ENCODE peak calls at places on chromosomes 5 and 9, in eight cellular contexts. M is heart left ventricle; H is tibial nerve; F is CD8-positive, alpha-beta memory T cell; J is fibroblast of lung; Y is GM23248; Q is MG63; K is OCI-LY7. D is an unnamed sample. For H3K9me3, the result is how much of the 10 kb centered on the place peaks cover.

GRCh38 chr9:111078391-111079038 is 40.2 kb upstream of the LPAR1 start:
- DNase-seq in M (no peak), H (no peak), F (no peak), J (no peak), Y (peak), Q (no peak), K (no peak), D (no peak)

GRCh38 chr9:70488793-70489105 is 74.3 kb upstream of the KLF9 start:
- DNase-seq in M (no peak), H (peak), F (no peak), J (no peak), Y (no peak), Q (no peak), K (no peak), D (no peak)

GRCh38 chr5:80780024-80780423 is 125.2 kb upstream of the DHFR start:
- DNase-seq in M (no peak), H (no peak), F (no peak), J (no peak), Y (no peak), Q (no peak), K (no peak), D (no peak)

GRCh38 chr9:127188396-127188795 is 66.0 kb upstream of the ANGPTL2 start:
- DNase-seq in M (no peak), H (no peak), F (no peak), J (no peak), Y (no peak), Q (no peak), K (no peak), D (no peak)

GRCh38 chr5:7650755-7651154 is 200.2 kb downstream of the CFAP90 start:
- DNase-seq in M (no peak), H (no peak), F (no peak), J (no peak), Y (no peak), Q (no peak), K (no peak), D (no peak)

GRCh38 chr9:37950561-37950960 is 46.6 kb upstream of the SLC25A51 start:
- DNase-seq in M (no peak), H (no peak), F (no peak), J (no peak), Y (no peak), Q (no peak), K (no peak), D (no peak)

GRCh38 chr9:133086894-133087293 is 25.1 kb downstream of the CEL start:
- DNase-seq in M (no peak), H (no peak), F (no peak), J (no peak), Y (no peak), Q (no peak), K (no peak), D (no peak)

GRCh38 chr5:156534906-156535305 is 207.9 kb downstream of the SGCD start:
- DNase-seq in M (no peak), H (no peak), F (no peak), J (peak), Y (peak), Q (no peak), K (no peak), D (no peak)

GRCh38 chr9:76472925-76473324 is 13.9 kb downstream of the GCNT1 start:
- DNase-seq in M (no peak), H (no peak), F (no peak), J (no peak), Y (no peak), Q (no peak), K (peak), D (no peak)

GRCh38 chr5:146206257-146206656 is 2.9 kb downstream of the RBM27 start:
- DNase-seq in M (no peak), H (no peak), F (no peak), J (no peak), Y (no peak), Q (no peak), K (no peak), D (no peak)

GRCh38 chr9:37239224-37239859 is 119.0 kb downstream of the ZCCHC7 start:
- DNase-seq in M (no peak), H (no peak), F (no peak), J (no peak), Y (peak), Q (no peak), K (no peak), D (no peak)

GRCh38 chr5:154274828-154275185 is 84.3 kb downstream of the GALNT10 start:
- DNase-seq in M (no peak), H (no peak), F (no peak), J (no peak), Y (peak), Q (no peak), K (no peak), D (no peak)

GRCh38 chr5:136686192-136686872 is 321.0 kb upstream of the TRPC7 start:
- DNase-seq in M (no peak), H (no peak), F (no peak), J (peak), Y (peak), Q (peak), K (peak), D (no peak)

GRCh38 chr9:114397848-114398605 is 10.2 kb upstream of the AKNA start:
- DNase-seq in M (peak), H (peak), F (peak), J (peak), Y (peak), Q (peak), K (peak), D (peak)
- H3K9me3 ChIP-seq in M (under half), H (under half), F (under half), J (under half), Y (under half), Q (under half), K (under half), D (under half)

DNA sequence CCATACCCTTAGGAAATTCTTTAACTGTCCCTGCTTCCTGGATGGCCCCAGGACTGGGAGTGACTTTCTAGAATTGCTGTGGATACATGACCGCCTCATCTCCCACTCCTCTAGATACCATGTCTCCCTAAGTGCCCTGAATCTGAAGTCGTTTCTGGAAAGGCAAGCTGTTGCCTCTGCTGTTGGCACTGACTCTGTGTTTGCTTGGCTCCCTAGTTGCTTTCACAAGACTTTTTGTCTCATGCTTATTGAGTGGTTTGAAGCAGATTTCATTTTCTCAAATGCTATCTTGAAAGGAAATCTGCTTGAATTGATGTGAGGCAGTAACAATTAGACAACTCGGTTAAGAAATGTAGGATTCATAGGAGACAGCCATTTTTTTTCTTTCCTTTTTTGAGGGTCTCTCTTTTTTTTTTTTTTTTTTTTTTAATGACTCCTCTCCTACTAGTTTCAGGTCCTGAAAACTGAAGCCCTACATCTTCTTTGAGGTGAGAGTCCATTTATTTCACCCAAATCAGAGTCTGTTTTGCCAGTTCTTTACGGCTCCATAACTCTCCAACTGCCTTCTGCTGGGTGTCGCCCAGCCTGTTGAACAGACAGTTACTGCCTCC is 65.9 kb downstream of the PRDM6 start:
- DNase-seq in M (no peak), H (no peak), F (no peak), J (peak), Y (no peak), Q (no peak), K (no peak), D (no peak)
- H3K9me3 ChIP-seq in M (under half), H (under half), F (under half), J (under half), Y (under half), Q (under half), K (under half), D (under half)

GRCh38 chr5:3107118-3107517 is 355.6 kb upstream of the IRX2 start:
- DNase-seq in M (no peak), H (no peak), F (no peak), J (no peak), Y (no peak), Q (no peak), K (no peak), D (no peak)
- H3K9me3 ChIP-seq in M (under half), H (under half), F (under half), J (under half), Y (under half), Q (under half), K (under half), D (under half)

GRCh38 chr5:105806601-105807000 is 1864.1 kb downstream of the EFNA5 start:
- DNase-seq in M (no peak), H (no peak), F (no peak), J (no peak), Y (no peak), Q (no peak), K (no peak), D (no peak)
- H3K9me3 ChIP-seq in M (under half), H (under half), F (under half), J (under half), Y (under half), Q (under half), K (under half), D (under half)

GRCh38 chr9:88358743-88359142 is 29.5 kb upstream of the SPIN1 start:
- DNase-seq in M (no peak), H (no peak), F (no peak), J (no peak), Y (no peak), Q (no peak), K (no peak), D (no peak)
- H3K9me3 ChIP-seq in M (under half), H (under half), F (under half), J (under half), Y (under half), Q (under half), K (under half), D (under half)

GRCh38 chr9:138049085-138049778 is 171.7 kb downstream of the CACNA1B start:
- DNase-seq in M (peak), H (no peak), F (no peak), J (no peak), Y (no peak), Q (no peak), K (no peak), D (no peak)

GRCh38 chr9:138047469-138048040 is 170.0 kb downstream of the CACNA1B start:
- DNase-seq in M (peak), H (no peak), F (no peak), J (no peak), Y (no peak), Q (no peak), K (no peak), D (no peak)

GRCh38 chr9:138046641-138047301 is 169.2 kb downstream of the CACNA1B start:
- DNase-seq in M (peak), H (no peak), F (no peak), J (no peak), Y (no peak), Q (no peak), K (no peak), D (no peak)

GRCh38 chr9:138049779-138050471 is 172.3 kb downstream of the CACNA1B start:
- DNase-seq in M (peak), H (no peak), F (no peak), J (no peak), Y (no peak), Q (no peak), K (no peak), D (no peak)

DNA sequence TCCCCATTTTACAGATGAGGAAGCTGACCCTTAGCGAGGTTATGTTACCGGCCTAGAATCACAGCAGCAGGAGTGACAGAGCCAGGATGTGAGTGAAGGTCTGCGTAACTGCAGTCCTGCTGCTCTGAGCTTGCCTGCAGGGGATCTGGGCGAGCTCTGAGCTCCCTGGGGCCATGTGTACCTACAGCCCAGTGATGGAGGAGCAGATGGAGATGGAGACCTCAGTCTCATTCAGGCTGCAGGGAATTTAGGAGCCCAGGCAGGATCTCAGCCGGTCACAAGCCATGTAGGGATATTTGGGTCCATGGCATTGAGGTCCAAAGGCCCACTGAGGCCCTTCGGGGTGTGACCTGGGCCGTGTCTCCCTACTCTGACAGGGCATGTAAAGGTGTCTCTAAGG is 170.6 kb downstream of the CACNA1B start:
- DNase-seq in M (peak), H (no peak), F (no peak), J (no peak), Y (no peak), Q (no peak), K (no peak), D (no peak)
- H3K9me3 ChIP-seq in M (under half), H (under half), F (under half), J (under half), Y (under half), Q (under half), K (under half), D (under half)

DNA sequence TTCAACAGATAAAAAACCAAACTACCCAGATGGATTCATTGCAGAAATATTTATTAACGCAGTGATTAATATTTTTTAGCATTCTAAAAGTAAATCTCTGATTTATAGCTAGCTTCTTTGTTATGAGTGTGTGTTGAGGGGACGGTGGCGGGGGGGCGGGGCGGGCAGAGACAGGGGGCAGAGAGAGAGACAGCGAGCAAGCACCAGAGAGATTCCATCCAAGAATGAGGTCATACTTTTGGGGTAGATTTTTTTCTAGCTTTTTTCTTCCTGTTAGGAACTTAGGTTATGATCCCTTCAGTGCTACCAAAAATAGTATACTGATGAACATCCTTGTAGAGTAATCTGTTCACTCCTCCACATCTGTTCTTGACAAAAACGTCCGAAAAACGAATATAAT is 500 bp upstream of the ZNF883 start:
- DNase-seq in M (no peak), H (no peak), F (no peak), J (no peak), Y (peak), Q (no peak), K (no peak), D (no peak)
- H3K9me3 ChIP-seq in M (under half), H (under half), F (under half), J (under half), Y (under half), Q (under half), K (under half), D (under half)

DNA sequence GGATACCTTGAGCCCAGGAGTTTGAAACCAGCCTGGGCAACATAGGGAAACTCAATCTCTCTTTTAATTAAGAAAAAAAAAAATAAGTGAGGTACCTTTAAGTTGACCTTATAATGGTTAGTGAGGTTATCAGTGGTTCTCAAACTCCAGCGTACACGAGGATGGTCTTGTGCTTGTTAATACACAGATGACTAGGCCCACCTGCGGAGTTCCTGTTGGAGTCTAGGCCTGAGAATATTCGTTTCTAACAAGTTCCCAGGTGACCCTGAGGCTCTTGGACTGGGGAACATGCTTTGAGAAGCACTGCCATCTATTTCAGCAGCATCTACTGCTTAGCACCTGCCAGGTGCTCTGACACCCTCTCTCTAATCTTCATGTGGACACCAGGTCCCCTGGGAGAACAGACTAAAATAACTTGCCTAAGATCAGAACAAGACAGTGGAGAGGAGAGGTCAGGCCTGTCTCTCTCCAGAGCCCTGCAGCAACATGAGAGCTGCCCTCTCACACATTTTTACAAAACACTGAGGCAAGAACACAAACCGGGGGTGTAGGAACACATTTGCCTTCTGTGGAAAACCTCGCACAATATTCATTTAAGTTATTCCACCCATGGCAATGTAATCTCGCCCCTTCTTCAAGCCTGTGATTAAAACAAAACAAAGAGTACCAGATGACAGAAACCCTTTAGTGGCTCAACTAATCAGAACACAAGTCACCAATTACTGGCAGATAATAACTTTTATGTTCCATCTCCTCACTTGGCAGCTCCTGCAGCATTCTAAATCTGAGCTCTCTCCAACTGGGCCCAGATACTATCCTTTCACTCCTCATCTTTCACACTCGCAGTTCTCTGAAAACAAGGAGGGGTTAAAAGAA is 24.5 kb downstream of the TLE1 start:
- DNase-seq in M (no peak), H (no peak), F (no peak), J (no peak), Y (no peak), Q (no peak), K (peak), D (no peak)
- H3K9me3 ChIP-seq in M (under half), H (under half), F (under half), J (under half), Y (under half), Q (under half), K (under half), D (under half)

GRCh38 chr5:179113143-179113530 is 53.0 kb downstream of the ZNF354C start:
- DNase-seq in M (no peak), H (no peak), F (no peak), J (no peak), Y (no peak), Q (no peak), K (no peak), D (no peak)

GRCh38 chr5:179114756-179115155 is 54.6 kb downstream of the ZNF354C start:
- DNase-seq in M (no peak), H (no peak), F (no peak), J (no peak), Y (no peak), Q (no peak), K (no peak), D (no peak)

GRCh38 chr5:179115845-179116524 is 55.8 kb downstream of the ZNF354C start:
- DNase-seq in M (no peak), H (no peak), F (no peak), J (no peak), Y (no peak), Q (no peak), K (no peak), D (no peak)

GRCh38 chr5:179113945-179114641 is 53.9 kb downstream of the ZNF354C start:
- DNase-seq in M (no peak), H (no peak), F (no peak), J (no peak), Y (no peak), Q (no peak), K (no peak), D (no peak)

DNA sequence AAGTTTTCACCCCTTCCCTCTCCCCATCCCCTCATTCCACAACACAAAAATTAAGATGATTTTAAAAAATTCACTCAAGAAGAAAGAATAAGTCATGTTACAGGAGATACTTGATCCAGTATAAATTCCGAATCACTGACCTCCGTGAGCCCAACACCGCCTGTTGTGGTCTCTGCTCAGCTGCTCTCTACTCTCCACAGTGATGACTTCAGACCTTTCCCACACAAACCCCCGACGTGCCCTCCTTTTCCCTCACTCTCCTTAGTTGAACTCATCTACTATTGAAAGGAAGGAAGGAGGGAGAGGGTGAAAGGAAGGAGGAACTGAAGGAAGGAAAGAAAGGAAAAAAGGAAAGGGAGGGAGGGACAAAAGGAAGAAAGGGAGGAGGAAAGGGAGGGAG is 55.1 kb downstream of the ZNF354C start:
- DNase-seq in M (no peak), H (no peak), F (no peak), J (no peak), Y (no peak), Q (no peak), K (no peak), D (no peak)
- H3K9me3 ChIP-seq in M (under half), H (under half), F (under half), J (under half), Y (under half), Q (under half), K (under half), D (under half)